ENCODE peak calls at places on chromosomes 7 and 10, in eight cellular contexts. One of them, this sample, is unnamed. For H3K9me3, the result is how much of the 10 kb centered on the place peaks cover.

GRCh38 chr10:127429601-127430312 is 119.4 kb upstream of the NPS start:
- DNase-seq in upper lobe of left lung: no peak
- DNase-seq in A549: no peak
- DNase-seq in ovary: no peak
- DNase-seq in SK-N-SH: no peak
- DNase-seq in sigmoid colon: peak
- DNase-seq in stomach: no peak
- DNase-seq in K562: no peak
- DNase-seq in this sample: no peak

GRCh38 chr7:94529516-94529915 is 19.9 kb downstream of the CASD1 start:
- DNase-seq in K562: no peak
- DNase-seq in A549: no peak
- DNase-seq in ovary: no peak
- DNase-seq in stomach: no peak
- DNase-seq in SK-N-SH: no peak
- DNase-seq in upper lobe of left lung: no peak
- DNase-seq in sigmoid colon: no peak
- DNase-seq in this sample: no peak

GRCh38 chr7:30880090-30880704 is 31.5 kb upstream of the AQP1 start:
- DNase-seq in ovary: no peak
- DNase-seq in SK-N-SH: no peak
- DNase-seq in upper lobe of left lung: no peak
- DNase-seq in sigmoid colon: no peak
- DNase-seq in stomach: no peak
- DNase-seq in K562: no peak
- DNase-seq in A549: no peak
- DNase-seq in this sample: no peak

GRCh38 chr7:150368884-150369739 is 490 bp downstream of the REPIN1 start:
- DNase-seq in SK-N-SH: peak
- DNase-seq in stomach: peak
- DNase-seq in ovary: peak
- DNase-seq in sigmoid colon: peak
- DNase-seq in K562: peak
- DNase-seq in A549: peak
- DNase-seq in upper lobe of left lung: no peak
- DNase-seq in this sample: peak

GRCh38 chr7:157464111-157464970 is 127.5 kb downstream of the DNAJB6 start:
- DNase-seq in A549: no peak
- DNase-seq in ovary: peak
- DNase-seq in K562: no peak
- DNase-seq in upper lobe of left lung: no peak
- DNase-seq in SK-N-SH: peak
- DNase-seq in sigmoid colon: no peak
- DNase-seq in stomach: peak
- DNase-seq in this sample: no peak

GRCh38 chr7:150851497-150852370 is 583 bp upstream of the AOC1 start:
- DNase-seq in A549: no peak
- DNase-seq in upper lobe of left lung: no peak
- DNase-seq in ovary: no peak
- DNase-seq in sigmoid colon: peak
- DNase-seq in stomach: no peak
- DNase-seq in K562: no peak
- DNase-seq in SK-N-SH: no peak
- DNase-seq in this sample: no peak

GRCh38 chr7:77980087-77980713 is 181.6 kb downstream of the PHTF2 start:
- DNase-seq in K562: no peak
- DNase-seq in stomach: no peak
- DNase-seq in upper lobe of left lung: no peak
- DNase-seq in A549: no peak
- DNase-seq in sigmoid colon: no peak
- DNase-seq in ovary: no peak
- DNase-seq in SK-N-SH: peak
- DNase-seq in this sample: no peak

GRCh38 chr10:72567421-72567820 is 58.5 kb downstream of the MICU1 start:
- DNase-seq in SK-N-SH: no peak
- DNase-seq in A549: peak
- DNase-seq in sigmoid colon: no peak
- DNase-seq in stomach: no peak
- DNase-seq in K562: no peak
- DNase-seq in ovary: no peak
- DNase-seq in upper lobe of left lung: no peak
- DNase-seq in this sample: no peak

GRCh38 chr10:120949511-120950102 is 98.4 kb downstream of the WDR11 start:
- DNase-seq in A549: no peak
- DNase-seq in upper lobe of left lung: peak
- DNase-seq in sigmoid colon: no peak
- DNase-seq in K562: no peak
- DNase-seq in SK-N-SH: no peak
- DNase-seq in stomach: no peak
- DNase-seq in ovary: peak
- DNase-seq in this sample: no peak

GRCh38 chr10:76311752-76312699 is 880.6 kb downstream of the LRMDA start:
- DNase-seq in sigmoid colon: no peak
- DNase-seq in upper lobe of left lung: no peak
- DNase-seq in SK-N-SH: peak
- DNase-seq in stomach: peak
- DNase-seq in ovary: no peak
- DNase-seq in K562: peak
- DNase-seq in A549: peak
- DNase-seq in this sample: no peak

GRCh38 chr10:68156373-68157185 is 47.3 kb downstream of the MYPN start:
- DNase-seq in A549: peak
- DNase-seq in SK-N-SH: peak
- DNase-seq in stomach: peak
- DNase-seq in K562: peak
- DNase-seq in upper lobe of left lung: no peak
- DNase-seq in ovary: no peak
- DNase-seq in sigmoid colon: peak
- DNase-seq in this sample: peak

GRCh38 chr7:143929224-143929920 is 5.7 kb upstream of the OR2F2 start:
- DNase-seq in K562: no peak
- DNase-seq in ovary: no peak
- DNase-seq in SK-N-SH: no peak
- DNase-seq in sigmoid colon: no peak
- DNase-seq in stomach: no peak
- DNase-seq in A549: no peak
- DNase-seq in upper lobe of left lung: no peak
- DNase-seq in this sample: no peak

GRCh38 chr10:97498841-97499560 is at the start of gene UBTD1:
- DNase-seq in K562: peak
- DNase-seq in ovary: peak
- DNase-seq in SK-N-SH: peak
- DNase-seq in A549: peak
- DNase-seq in upper lobe of left lung: peak
- DNase-seq in sigmoid colon: peak
- DNase-seq in stomach: peak
- DNase-seq in this sample: peak

GRCh38 chr7:74511360-74511759 is 57.7 kb downstream of the GTF2IRD1 start:
- DNase-seq in stomach: no peak
- DNase-seq in A549: no peak
- DNase-seq in K562: no peak
- DNase-seq in SK-N-SH: no peak
- DNase-seq in ovary: no peak
- DNase-seq in sigmoid colon: no peak
- DNase-seq in upper lobe of left lung: no peak
- DNase-seq in this sample: no peak

GRCh38 chr7:28996836-28997235 is 38.7 kb upstream of the TRIL start:
- DNase-seq in stomach: no peak
- DNase-seq in ovary: no peak
- DNase-seq in A549: no peak
- DNase-seq in K562: no peak
- DNase-seq in SK-N-SH: no peak
- DNase-seq in upper lobe of left lung: no peak
- DNase-seq in sigmoid colon: no peak
- DNase-seq in this sample: no peak

GRCh38 chr7:39758234-39758970 is 135.0 kb downstream of the RALA start:
- DNase-seq in SK-N-SH: no peak
- DNase-seq in stomach: no peak
- DNase-seq in K562: no peak
- DNase-seq in A549: no peak
- DNase-seq in sigmoid colon: no peak
- DNase-seq in ovary: no peak
- DNase-seq in upper lobe of left lung: no peak
- DNase-seq in this sample: no peak

GRCh38 chr7:142882338-142882678 is 3.2 kb downstream of the TRPV6 start:
- DNase-seq in ovary: no peak
- DNase-seq in SK-N-SH: no peak
- DNase-seq in upper lobe of left lung: no peak
- DNase-seq in A549: no peak
- DNase-seq in K562: no peak
- DNase-seq in stomach: no peak
- DNase-seq in sigmoid colon: no peak
- DNase-seq in this sample: no peak

GRCh38 chr10:3295501-3296005 is 123.0 kb upstream of the PITRM1 start:
- DNase-seq in upper lobe of left lung: no peak
- DNase-seq in A549: no peak
- DNase-seq in SK-N-SH: no peak
- DNase-seq in K562: no peak
- DNase-seq in ovary: no peak
- DNase-seq in sigmoid colon: no peak
- DNase-seq in stomach: no peak
- DNase-seq in this sample: no peak

GRCh38 chr10:43407148-43407575 is 1.8 kb downstream of the HNRNPF start:
- DNase-seq in ovary: peak
- DNase-seq in A549: no peak
- DNase-seq in SK-N-SH: peak
- DNase-seq in sigmoid colon: peak
- DNase-seq in stomach: peak
- DNase-seq in K562: peak
- DNase-seq in upper lobe of left lung: peak
- DNase-seq in this sample: peak

GRCh38 chr7:149125189-149125863 is 798 bp downstream of the ZNF425 start:
- DNase-seq in A549: no peak
- DNase-seq in ovary: no peak
- DNase-seq in K562: no peak
- DNase-seq in sigmoid colon: peak
- DNase-seq in SK-N-SH: no peak
- DNase-seq in stomach: no peak
- DNase-seq in upper lobe of left lung: no peak
- DNase-seq in this sample: no peak

GRCh38 chr10:82390866-82391658 is 516.1 kb downstream of the NRG3 start:
- DNase-seq in A549: no peak
- DNase-seq in upper lobe of left lung: no peak
- DNase-seq in SK-N-SH: no peak
- DNase-seq in sigmoid colon: no peak
- DNase-seq in K562: no peak
- DNase-seq in stomach: no peak
- DNase-seq in ovary: no peak
- DNase-seq in this sample: no peak
- TF ChIP-seq EP300 in A549: no peak
- TF ChIP-seq EP300 in upper lobe of left lung: no peak
- TF ChIP-seq EP300 in SK-N-SH: no peak
- TF ChIP-seq EP300 in sigmoid colon: no peak
- TF ChIP-seq EP300 in K562: no peak
- TF ChIP-seq EP300 in stomach: no peak
- TF ChIP-seq EP300 in ovary: no peak
- TF ChIP-seq EP300 in this sample: no peak

DNA sequence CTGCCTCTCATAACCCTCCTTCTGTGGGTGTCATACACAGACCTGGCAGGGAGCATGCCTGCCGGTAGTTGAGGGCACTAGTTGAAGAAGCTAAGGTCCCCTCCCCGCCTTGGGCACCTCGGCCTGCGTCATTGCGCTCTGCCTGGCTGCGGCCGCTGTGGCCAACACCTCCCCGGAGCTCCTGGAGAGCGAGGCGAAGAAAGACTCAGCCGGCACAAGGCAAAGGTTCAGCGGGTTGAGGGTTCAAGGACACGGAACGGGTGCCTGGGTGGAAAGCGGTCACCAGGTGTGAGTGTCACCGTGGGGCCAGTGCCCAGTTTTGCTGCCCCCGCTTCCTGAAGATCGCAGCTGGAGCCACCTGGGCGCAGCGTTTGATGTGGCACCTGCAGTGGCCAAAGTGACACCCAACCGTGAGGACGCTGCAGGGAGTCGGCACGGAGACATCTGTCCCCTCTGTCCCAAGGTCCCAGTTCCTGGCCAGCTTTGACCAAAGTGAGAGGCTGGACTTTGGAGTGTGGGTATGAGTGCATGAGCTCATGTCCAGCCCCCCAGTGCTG is 14.8 kb upstream of the ZNF735 start:
- DNase-seq in A549: no peak
- DNase-seq in K562: no peak
- DNase-seq in sigmoid colon: no peak
- DNase-seq in ovary: no peak
- DNase-seq in upper lobe of left lung: peak
- DNase-seq in stomach: no peak
- DNase-seq in SK-N-SH: no peak
- DNase-seq in this sample: no peak
- H3K9me3 ChIP-seq in A549: under half
- H3K9me3 ChIP-seq in K562: under half
- H3K9me3 ChIP-seq in sigmoid colon: under half
- H3K9me3 ChIP-seq in ovary: under half
- H3K9me3 ChIP-seq in upper lobe of left lung: under half
- H3K9me3 ChIP-seq in stomach: half or more
- H3K9me3 ChIP-seq in SK-N-SH: under half
- H3K9me3 ChIP-seq in this sample: under half

GRCh38 chr10:107043461-107043860 is 121.0 kb downstream of the SORCS1 start:
- DNase-seq in SK-N-SH: no peak
- DNase-seq in ovary: no peak
- DNase-seq in sigmoid colon: no peak
- DNase-seq in stomach: no peak
- DNase-seq in upper lobe of left lung: no peak
- DNase-seq in K562: no peak
- DNase-seq in A549: no peak
- DNase-seq in this sample: no peak
- TF ChIP-seq EP300 in SK-N-SH: no peak
- TF ChIP-seq EP300 in ovary: no peak
- TF ChIP-seq EP300 in sigmoid colon: no peak
- TF ChIP-seq EP300 in stomach: no peak
- TF ChIP-seq EP300 in upper lobe of left lung: no peak
- TF ChIP-seq EP300 in K562: no peak
- TF ChIP-seq EP300 in A549: no peak
- TF ChIP-seq EP300 in this sample: no peak

GRCh38 chr10:119355930-119356329 is 148.6 kb downstream of the GRK5 start:
- DNase-seq in K562: peak
- DNase-seq in ovary: no peak
- DNase-seq in A549: no peak
- DNase-seq in sigmoid colon: no peak
- DNase-seq in SK-N-SH: no peak
- DNase-seq in upper lobe of left lung: no peak
- DNase-seq in stomach: no peak
- DNase-seq in this sample: no peak

GRCh38 chr10:119352042-119352441 is 144.7 kb downstream of the GRK5 start:
- DNase-seq in K562: no peak
- DNase-seq in sigmoid colon: no peak
- DNase-seq in A549: no peak
- DNase-seq in ovary: no peak
- DNase-seq in stomach: no peak
- DNase-seq in SK-N-SH: no peak
- DNase-seq in upper lobe of left lung: no peak
- DNase-seq in this sample: no peak

GRCh38 chr10:119349937-119350513 is 142.7 kb downstream of the GRK5 start:
- DNase-seq in A549: no peak
- DNase-seq in K562: no peak
- DNase-seq in stomach: no peak
- DNase-seq in sigmoid colon: no peak
- DNase-seq in upper lobe of left lung: no peak
- DNase-seq in SK-N-SH: no peak
- DNase-seq in ovary: peak
- DNase-seq in this sample: no peak

GRCh38 chr10:119350529-119351001 is 143.2 kb downstream of the GRK5 start:
- DNase-seq in K562: no peak
- DNase-seq in upper lobe of left lung: no peak
- DNase-seq in stomach: peak
- DNase-seq in sigmoid colon: no peak
- DNase-seq in A549: no peak
- DNase-seq in SK-N-SH: no peak
- DNase-seq in ovary: peak
- DNase-seq in this sample: no peak

GRCh38 chr10:119353438-119353837 is 146.1 kb downstream of the GRK5 start:
- DNase-seq in ovary: no peak
- DNase-seq in stomach: no peak
- DNase-seq in A549: no peak
- DNase-seq in SK-N-SH: no peak
- DNase-seq in K562: no peak
- DNase-seq in upper lobe of left lung: no peak
- DNase-seq in sigmoid colon: peak
- DNase-seq in this sample: no peak
- H3K9me3 ChIP-seq in ovary: under half
- H3K9me3 ChIP-seq in stomach: under half
- H3K9me3 ChIP-seq in A549: under half
- H3K9me3 ChIP-seq in SK-N-SH: under half
- H3K9me3 ChIP-seq in K562: under half
- H3K9me3 ChIP-seq in upper lobe of left lung: under half
- H3K9me3 ChIP-seq in sigmoid colon: under half
- H3K9me3 ChIP-seq in this sample: under half